ENCODE peak calls at places on chromosomes 13 and 19, in seven cellular contexts. U, X, G, I, M, J and P are unnamed samples.

GRCh38 chr13:111210488-111210887 is 95.4 kb downstream of the ARHGEF7 start:
- DNase-seq in U (no peak), X (peak), G (no peak), I (no peak), M (peak), J (no peak), P (peak)

GRCh38 chr19:28061111-28061510 is 1151.8 kb downstream of the UQCRFS1 start:
- DNase-seq in U (no peak), X (no peak), G (no peak), I (no peak), M (no peak), J (no peak), P (no peak)

GRCh38 chr19:55283548-55284393 is at the start of gene BRSK1:
- DNase-seq in U (peak), X (peak), G (no peak), I (peak), M (no peak), J (peak), P (peak)

GRCh38 chr19:32873560-32873959 is 4.0 kb upstream of the SLC7A9 start:
- DNase-seq in U (no peak), X (no peak), G (no peak), I (no peak), M (no peak), J (no peak), P (no peak)

GRCh38 chr19:28633223-28634030 is 579.5 kb downstream of the UQCRFS1 start:
- DNase-seq in U (no peak), X (peak), G (no peak), I (peak), M (peak), J (peak), P (no peak)

GRCh38 chr13:114203536-114203935 is 24.5 kb downstream of the CFAP97D2 start:
- DNase-seq in U (no peak), X (no peak), G (no peak), I (peak), M (no peak), J (no peak), P (no peak)

GRCh38 chr13:99103536-99103935 is 97.1 kb upstream of the UBAC2 start:
- DNase-seq in U (no peak), X (peak), G (no peak), I (no peak), M (no peak), J (no peak), P (no peak)

GRCh38 chr13:27174766-27175455 is 3.3 kb upstream of the USP12 start:
- DNase-seq in U (no peak), X (no peak), G (no peak), I (no peak), M (no peak), J (no peak), P (no peak)

GRCh38 chr13:113855012-113855921 is 8.6 kb downstream of the GAS6 start:
- DNase-seq in U (peak), X (no peak), G (no peak), I (no peak), M (peak), J (peak), P (peak)

GRCh38 chr13:46278474-46278873 is 66.7 kb downstream of the LRRC63 start:
- DNase-seq in U (no peak), X (peak), G (no peak), I (no peak), M (no peak), J (no peak), P (no peak)

GRCh38 chr19:49590971-49591730 is at the start of gene PRR12:
- DNase-seq in U (peak), X (peak), G (peak), I (peak), M (peak), J (peak), P (peak)

GRCh38 chr13:21638319-21639282 is 32.3 kb upstream of the FGF9 start:
- DNase-seq in U (no peak), X (no peak), G (peak), I (peak), M (peak), J (no peak), P (no peak)

GRCh38 chr13:50907781-50908180 is 1.8 kb upstream of the RNASEH2B start:
- DNase-seq in U (no peak), X (no peak), G (no peak), I (no peak), M (no peak), J (no peak), P (no peak)

GRCh38 chr13:91668844-91669495 is 270.5 kb downstream of the GPC5 start:
- DNase-seq in U (no peak), X (no peak), G (no peak), I (no peak), M (no peak), J (no peak), P (no peak)

GRCh38 chr13:54433511-54434206 is 1405.0 kb downstream of the OLFM4 start:
- DNase-seq in U (peak), X (no peak), G (no peak), I (no peak), M (peak), J (no peak), P (no peak)

GRCh38 chr13:64482373-64482772 is 2747.8 kb downstream of the PCDH9 start:
- DNase-seq in U (no peak), X (no peak), G (no peak), I (no peak), M (no peak), J (no peak), P (no peak)

GRCh38 chr13:79782541-79783216 is 301.7 kb downstream of the NDFIP2 start:
- DNase-seq in U (peak), X (peak), G (no peak), I (no peak), M (peak), J (peak), P (peak)

GRCh38 chr19:15551183-15552004 is 43.1 kb downstream of the CYP4F22 start:
- DNase-seq in U (peak), X (no peak), G (peak), I (peak), M (peak), J (peak), P (peak)

GRCh38 chr13:65921933-65922332 is 1308.2 kb downstream of the PCDH9 start:
- DNase-seq in U (no peak), X (no peak), G (no peak), I (no peak), M (no peak), J (no peak), P (no peak)

GRCh38 chr13:28313579-28313978 is 175.2 kb downstream of the PAN3 start:
- DNase-seq in U (no peak), X (peak), G (no peak), I (no peak), M (no peak), J (no peak), P (no peak)

GRCh38 chr13:51066091-51066831 is 44.8 kb downstream of the C13orf42 start:
- DNase-seq in U (no peak), X (no peak), G (no peak), I (no peak), M (no peak), J (no peak), P (peak)

GRCh38 chr13:84933797-84934196 is 865.4 kb downstream of the SLITRK6 start:
- DNase-seq in U (no peak), X (no peak), G (no peak), I (no peak), M (no peak), J (no peak), P (no peak)

GRCh38 chr19:45601524-45602522 is at the start of gene GPR4:
- DNase-seq in U (no peak), X (peak), G (no peak), I (no peak), M (no peak), J (no peak), P (peak)

GRCh38 chr19:423691-424466 is 14.9 kb upstream of the C2CD4C start:
- DNase-seq in U (no peak), X (no peak), G (no peak), I (no peak), M (no peak), J (no peak), P (peak)

GRCh38 chr13:28684257-28684656 is 25.3 kb downstream of the POMP start:
- DNase-seq in U (no peak), X (peak), G (no peak), I (no peak), M (no peak), J (peak), P (no peak)

GRCh38 chr19:35253316-35254286 is 4.8 kb downstream of the LSR start:
- DNase-seq in U (no peak), X (no peak), G (no peak), I (no peak), M (no peak), J (no peak), P (no peak)

GRCh38 chr13:27170521-27171243 is 929 bp downstream of the USP12 start:
- DNase-seq in U (peak), X (peak), G (no peak), I (peak), M (peak), J (peak), P (peak)

GRCh38 chr19:13122275-13122878 is 4.3 kb downstream of the NACC1 start:
- DNase-seq in U (no peak), X (no peak), G (no peak), I (no peak), M (no peak), J (no peak), P (no peak)

GRCh38 chr19:2494084-2494446 is 18.1 kb downstream of the GADD45B start:
- DNase-seq in U (no peak), X (no peak), G (no peak), I (no peak), M (no peak), J (peak), P (no peak)

GRCh38 chr13:111534646-111535461 is 214.4 kb downstream of the TEX29 start:
- DNase-seq in U (no peak), X (peak), G (no peak), I (no peak), M (no peak), J (no peak), P (no peak)

GRCh38 chr19:5062195-5062594 is 93.3 kb downstream of the KDM4B start:
- DNase-seq in U (no peak), X (no peak), G (no peak), I (no peak), M (no peak), J (no peak), P (no peak)

GRCh38 chr13:112867301-112867711 is 101.7 kb upstream of the MCF2L start:
- DNase-seq in U (no peak), X (no peak), G (no peak), I (no peak), M (no peak), J (no peak), P (peak)

GRCh38 chr13:74886496-74886895 is 595.5 kb downstream of the TBC1D4 start:
- DNase-seq in U (no peak), X (no peak), G (no peak), I (no peak), M (no peak), J (no peak), P (no peak)

GRCh38 chr13:112767506-112768471 is 78.0 kb downstream of the ATP11A start:
- DNase-seq in U (no peak), X (no peak), G (no peak), I (no peak), M (no peak), J (peak), P (peak)

GRCh38 chr19:12481781-12482504 is 2.7 kb downstream of the ZNF709 start:
- DNase-seq in U (no peak), X (no peak), G (no peak), I (no peak), M (no peak), J (no peak), P (no peak)

GRCh38 chr13:95624020-95624419 is 20.5 kb downstream of the DZIP1 start:
- DNase-seq in U (no peak), X (peak), G (no peak), I (no peak), M (no peak), J (no peak), P (no peak)

GRCh38 chr19:13091400-13092161 is 11.1 kb downstream of the LYL1 start:
- DNase-seq in U (no peak), X (peak), G (no peak), I (no peak), M (no peak), J (no peak), P (no peak)

DNA sequence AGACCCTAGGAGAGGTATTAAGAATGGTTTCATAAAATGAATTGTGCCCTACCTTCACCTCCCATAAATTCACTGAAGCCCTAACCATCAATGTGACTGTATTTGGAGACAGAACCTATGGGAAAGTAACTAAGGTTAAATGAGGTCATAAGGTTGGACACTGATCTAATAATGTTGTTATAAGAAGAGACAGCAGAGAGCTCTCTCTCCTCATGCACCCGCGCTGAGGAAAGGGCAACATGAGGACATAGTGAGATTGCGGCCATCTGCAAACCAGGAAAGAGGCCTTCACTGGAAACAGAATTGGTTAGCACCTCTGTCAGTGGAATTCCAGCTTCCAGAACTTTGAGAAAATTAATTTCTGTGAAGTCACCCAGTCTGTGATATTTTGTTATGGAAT is 1396.1 kb upstream of the MIR17HG start:
- DNase-seq in U (no peak), X (peak), G (no peak), I (no peak), M (no peak), J (no peak), P (no peak)
- TF ChIP-seq CTCF in U (no peak), X (no peak), G (no peak), I (no peak), M (no peak), J (no peak), P (no peak)

GRCh38 chr19:41960973-41961372 is 1.9 kb upstream of the RABAC1 start:
- DNase-seq in U (no peak), X (no peak), G (no peak), I (no peak), M (no peak), J (no peak), P (no peak)

GRCh38 chr19:41958367-41959055 is 610 bp downstream of the RABAC1 start:
- DNase-seq in U (peak), X (peak), G (peak), I (peak), M (peak), J (peak), P (peak)

GRCh38 chr19:41957161-41957837 is 1.8 kb downstream of the RABAC1 start:
- DNase-seq in U (peak), X (no peak), G (no peak), I (no peak), M (no peak), J (peak), P (no peak)

GRCh38 chr19:41957838-41958366 is 1.2 kb downstream of the RABAC1 start:
- DNase-seq in U (peak), X (peak), G (no peak), I (peak), M (peak), J (peak), P (no peak)

GRCh38 chr19:41959056-41960053 is at the start of gene RABAC1:
- DNase-seq in U (peak), X (peak), G (peak), I (peak), M (peak), J (peak), P (peak)
- TF ChIP-seq CTCF in U (no peak), X (peak), G (peak), I (no peak), M (no peak), J (no peak), P (no peak)

GRCh38 chr19:39212377-39212742 is 8.3 kb upstream of the SYCN start:
- DNase-seq in U (peak), X (peak), G (peak), I (peak), M (peak), J (peak), P (no peak)
- TF ChIP-seq CTCF in U (no peak), X (peak), G (peak), I (peak), M (peak), J (no peak), P (no peak)

DNA sequence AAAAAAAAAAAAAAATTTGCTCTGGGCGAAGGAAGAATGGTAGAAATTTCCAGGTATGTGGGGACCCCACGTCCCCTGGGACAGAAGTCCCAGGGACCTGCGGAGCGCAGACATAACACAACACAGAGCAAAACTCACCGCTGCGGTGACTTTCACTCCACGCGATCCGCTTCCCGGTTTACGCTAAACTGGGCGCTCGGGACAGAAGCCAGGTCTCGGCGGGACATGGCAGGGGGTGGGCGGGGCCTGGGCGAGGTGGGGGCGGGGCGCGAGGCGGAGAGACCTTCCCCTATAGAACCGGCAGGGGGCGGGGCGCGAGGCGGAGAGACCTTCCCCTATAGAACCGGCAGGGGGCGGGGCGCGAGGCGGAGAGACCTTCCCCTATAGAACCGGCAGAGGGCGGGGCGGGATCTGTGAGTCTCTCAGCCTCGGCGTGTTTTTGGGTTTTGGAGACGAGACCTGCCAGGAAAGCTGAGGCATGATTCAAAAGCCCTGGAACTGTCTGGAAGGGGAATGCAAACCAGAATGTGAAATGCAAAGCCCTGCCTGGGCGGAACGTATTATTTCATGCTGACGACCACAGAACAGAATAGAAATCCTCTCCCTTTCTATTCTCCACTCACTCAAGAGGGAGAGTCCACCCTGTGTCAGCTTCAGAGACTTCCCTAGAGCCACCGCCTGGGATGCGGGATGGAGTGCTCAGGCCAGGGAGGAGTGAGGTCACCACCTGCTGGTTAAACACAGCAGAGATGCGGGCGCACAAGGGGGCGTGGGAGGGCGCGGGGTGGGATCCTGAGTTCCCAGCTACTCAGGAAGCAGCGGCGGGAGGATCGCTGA is 20.2 kb upstream of the ERVV-1 start:
- DNase-seq in U (peak), X (peak), G (peak), I (peak), M (peak), J (peak), P (peak)
- TF ChIP-seq CTCF in U (peak), X (peak), G (peak), I (peak), M (peak), J (no peak), P (peak)

DNA sequence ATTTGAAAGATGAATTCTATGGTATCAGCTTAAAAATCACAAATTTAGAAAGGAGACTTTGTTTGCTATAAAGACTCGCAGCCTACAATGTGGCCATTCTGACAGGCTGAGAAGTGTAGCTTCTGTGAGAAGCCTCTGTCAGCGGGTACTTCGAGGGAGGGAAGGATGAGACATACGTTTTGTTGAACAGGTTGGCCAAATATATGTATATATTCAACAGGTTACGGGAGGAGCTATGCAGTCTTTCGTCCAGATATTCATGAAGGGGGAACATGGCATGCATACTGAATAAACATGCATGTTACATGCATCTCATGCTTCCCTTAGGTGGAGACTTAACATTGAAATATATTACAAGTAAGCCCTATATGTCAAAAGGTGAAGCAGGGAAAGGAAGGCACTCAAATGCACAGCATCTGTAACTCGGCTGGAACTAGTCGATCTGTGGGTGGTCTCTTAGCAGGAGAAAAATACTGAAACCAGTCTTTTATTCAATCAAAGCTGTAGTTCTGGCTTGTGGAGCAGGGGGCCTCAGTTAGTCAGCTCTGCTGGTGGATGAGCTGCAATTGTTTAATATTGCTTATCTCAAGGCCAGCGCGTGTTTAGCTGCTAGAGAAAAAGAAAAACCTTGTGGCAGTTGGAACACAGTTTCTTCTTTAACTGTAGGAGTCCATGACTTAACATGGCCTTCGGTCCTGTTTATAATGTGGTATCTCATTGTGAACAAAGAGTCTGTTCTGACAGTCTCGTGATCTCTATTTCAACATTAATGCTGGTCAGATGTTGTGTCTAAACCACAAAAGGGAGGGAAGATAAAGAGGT is 94.3 kb downstream of the FAM216B start:
- DNase-seq in U (no peak), X (peak), G (no peak), I (no peak), M (no peak), J (no peak), P (no peak)
- TF ChIP-seq CTCF in U (no peak), X (peak), G (no peak), I (no peak), M (no peak), J (no peak), P (no peak)

DNA sequence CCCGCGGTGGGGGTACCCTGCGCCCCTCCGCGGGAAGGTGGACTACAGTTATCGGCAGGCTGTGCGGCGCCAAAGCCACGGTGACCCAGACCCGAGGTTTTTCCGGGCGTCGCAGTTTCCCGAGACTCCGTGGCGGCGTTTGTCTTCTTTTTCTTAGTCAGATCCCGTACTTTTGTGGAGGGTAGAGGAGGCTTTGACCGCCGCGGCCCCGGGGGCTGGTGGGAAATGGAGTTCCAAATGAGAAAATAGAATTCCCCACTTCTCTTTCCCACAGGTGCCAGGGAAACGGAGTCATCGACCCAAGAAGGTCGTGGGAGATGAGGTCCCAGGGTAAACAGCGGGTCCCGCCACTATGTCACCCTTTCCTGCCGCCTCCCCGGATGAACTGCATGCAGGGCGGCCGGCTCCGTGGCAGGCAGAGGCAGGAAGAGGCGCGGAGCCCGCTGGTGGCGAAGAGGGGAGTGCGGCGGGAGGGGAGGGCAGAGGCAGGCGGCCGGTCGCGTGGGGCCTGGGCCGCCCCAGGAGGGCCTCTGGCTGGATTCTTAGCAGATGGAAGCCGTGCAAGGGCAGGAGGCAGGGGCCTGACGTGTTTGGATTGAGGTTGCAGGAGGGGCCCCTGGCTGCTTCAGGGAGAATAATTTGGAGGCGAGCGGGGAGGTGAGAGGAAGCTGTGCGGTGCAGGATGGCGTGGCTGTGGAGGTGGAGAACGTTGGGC is 11.5 kb downstream of the CYTH2 start:
- DNase-seq in U (no peak), X (no peak), G (no peak), I (peak), M (no peak), J (peak), P (no peak)
- TF ChIP-seq CTCF in U (no peak), X (no peak), G (no peak), I (no peak), M (no peak), J (no peak), P (no peak)